ENCODE peak calls at places on chromosomes 13 and 19, in seven cellular contexts. One of them, this sample, is unnamed.

GRCh38 chr13:72205773-72206172 is 338.8 kb upstream of the DACH1 start:
- DNase-seq in NCI-H69: no peak
- DNase-seq in right cardiac atrium: no peak
- DNase-seq in activated naive CD4-positive, alpha-beta T cell treated with anti-CD3 and anti-CD28 coated beads, Interleukin-2, amount 10 ng/mL, durations not matched to agents 7 days and 5 days: no peak
- DNase-seq in stimulated activated CD4-positive, alpha-beta T cell treated with anti-CD3 and anti-CD28 coated beads, Interleukin-2, amount 100 ng/mL, for 4 hours: no peak
- DNase-seq in CD4-positive, alpha-beta T cell: no peak
- DNase-seq in NCI-H2029: no peak
- DNase-seq in this sample: peak

GRCh38 chr19:16889883-16890460 is 1.2 kb downstream of the F2RL3 start:
- DNase-seq in NCI-H69: peak
- DNase-seq in right cardiac atrium: peak
- DNase-seq in activated naive CD4-positive, alpha-beta T cell treated with anti-CD3 and anti-CD28 coated beads, Interleukin-2, amount 10 ng/mL, durations not matched to agents 7 days and 5 days: no peak
- DNase-seq in stimulated activated CD4-positive, alpha-beta T cell treated with anti-CD3 and anti-CD28 coated beads, Interleukin-2, amount 100 ng/mL, for 4 hours: no peak
- DNase-seq in CD4-positive, alpha-beta T cell: no peak
- DNase-seq in NCI-H2029: no peak
- DNase-seq in this sample: no peak

GRCh38 chr19:37931941-37932655 is 25.1 kb downstream of the SIPA1L3 start:
- DNase-seq in NCI-H69: peak
- DNase-seq in right cardiac atrium: peak
- DNase-seq in activated naive CD4-positive, alpha-beta T cell treated with anti-CD3 and anti-CD28 coated beads, Interleukin-2, amount 10 ng/mL, durations not matched to agents 7 days and 5 days: no peak
- DNase-seq in stimulated activated CD4-positive, alpha-beta T cell treated with anti-CD3 and anti-CD28 coated beads, Interleukin-2, amount 100 ng/mL, for 4 hours: no peak
- DNase-seq in CD4-positive, alpha-beta T cell: no peak
- DNase-seq in NCI-H2029: peak
- DNase-seq in this sample: peak

GRCh38 chr13:45370922-45371406 is 30.0 kb upstream of the TPT1 start:
- DNase-seq in NCI-H69: no peak
- DNase-seq in right cardiac atrium: peak
- DNase-seq in activated naive CD4-positive, alpha-beta T cell treated with anti-CD3 and anti-CD28 coated beads, Interleukin-2, amount 10 ng/mL, durations not matched to agents 7 days and 5 days: peak
- DNase-seq in stimulated activated CD4-positive, alpha-beta T cell treated with anti-CD3 and anti-CD28 coated beads, Interleukin-2, amount 100 ng/mL, for 4 hours: peak
- DNase-seq in CD4-positive, alpha-beta T cell: peak
- DNase-seq in NCI-H2029: no peak
- DNase-seq in this sample: peak

GRCh38 chr13:44221657-44222056 is 152.0 kb upstream of the SERP2 start:
- DNase-seq in NCI-H69: peak
- DNase-seq in right cardiac atrium: no peak
- DNase-seq in activated naive CD4-positive, alpha-beta T cell treated with anti-CD3 and anti-CD28 coated beads, Interleukin-2, amount 10 ng/mL, durations not matched to agents 7 days and 5 days: no peak
- DNase-seq in stimulated activated CD4-positive, alpha-beta T cell treated with anti-CD3 and anti-CD28 coated beads, Interleukin-2, amount 100 ng/mL, for 4 hours: no peak
- DNase-seq in CD4-positive, alpha-beta T cell: no peak
- DNase-seq in NCI-H2029: no peak
- DNase-seq in this sample: no peak

GRCh38 chr13:108663710-108664109 is 34.3 kb downstream of the MYO16 start:
- DNase-seq in NCI-H69: no peak
- DNase-seq in right cardiac atrium: no peak
- DNase-seq in activated naive CD4-positive, alpha-beta T cell treated with anti-CD3 and anti-CD28 coated beads, Interleukin-2, amount 10 ng/mL, durations not matched to agents 7 days and 5 days: no peak
- DNase-seq in stimulated activated CD4-positive, alpha-beta T cell treated with anti-CD3 and anti-CD28 coated beads, Interleukin-2, amount 100 ng/mL, for 4 hours: no peak
- DNase-seq in CD4-positive, alpha-beta T cell: no peak
- DNase-seq in NCI-H2029: no peak
- DNase-seq in this sample: no peak

GRCh38 chr13:20131057-20131832 is 29.6 kb downstream of the GJA3 start:
- DNase-seq in NCI-H69: no peak
- DNase-seq in right cardiac atrium: no peak
- DNase-seq in activated naive CD4-positive, alpha-beta T cell treated with anti-CD3 and anti-CD28 coated beads, Interleukin-2, amount 10 ng/mL, durations not matched to agents 7 days and 5 days: no peak
- DNase-seq in stimulated activated CD4-positive, alpha-beta T cell treated with anti-CD3 and anti-CD28 coated beads, Interleukin-2, amount 100 ng/mL, for 4 hours: no peak
- DNase-seq in CD4-positive, alpha-beta T cell: no peak
- DNase-seq in NCI-H2029: no peak
- DNase-seq in this sample: no peak

GRCh38 chr19:2327773-2328400 is 499 bp downstream of the LSM7 start:
- DNase-seq in NCI-H69: peak
- DNase-seq in right cardiac atrium: peak
- DNase-seq in activated naive CD4-positive, alpha-beta T cell treated with anti-CD3 and anti-CD28 coated beads, Interleukin-2, amount 10 ng/mL, durations not matched to agents 7 days and 5 days: peak
- DNase-seq in stimulated activated CD4-positive, alpha-beta T cell treated with anti-CD3 and anti-CD28 coated beads, Interleukin-2, amount 100 ng/mL, for 4 hours: peak
- DNase-seq in CD4-positive, alpha-beta T cell: peak
- DNase-seq in NCI-H2029: peak
- DNase-seq in this sample: peak

GRCh38 chr19:44753932-44754742 is 5.6 kb downstream of the BCL3 start:
- DNase-seq in NCI-H69: peak
- DNase-seq in right cardiac atrium: peak
- DNase-seq in activated naive CD4-positive, alpha-beta T cell treated with anti-CD3 and anti-CD28 coated beads, Interleukin-2, amount 10 ng/mL, durations not matched to agents 7 days and 5 days: peak
- DNase-seq in stimulated activated CD4-positive, alpha-beta T cell treated with anti-CD3 and anti-CD28 coated beads, Interleukin-2, amount 100 ng/mL, for 4 hours: peak
- DNase-seq in CD4-positive, alpha-beta T cell: peak
- DNase-seq in NCI-H2029: peak
- DNase-seq in this sample: peak

GRCh38 chr19:2302319-2303208 is 5.4 kb downstream of the LINGO3 start:
- DNase-seq in NCI-H69: peak
- DNase-seq in right cardiac atrium: peak
- DNase-seq in activated naive CD4-positive, alpha-beta T cell treated with anti-CD3 and anti-CD28 coated beads, Interleukin-2, amount 10 ng/mL, durations not matched to agents 7 days and 5 days: no peak
- DNase-seq in stimulated activated CD4-positive, alpha-beta T cell treated with anti-CD3 and anti-CD28 coated beads, Interleukin-2, amount 100 ng/mL, for 4 hours: no peak
- DNase-seq in CD4-positive, alpha-beta T cell: no peak
- DNase-seq in NCI-H2029: no peak
- DNase-seq in this sample: no peak

GRCh38 chr19:4970558-4971423 is 1.9 kb downstream of the KDM4B start:
- DNase-seq in NCI-H69: peak
- DNase-seq in right cardiac atrium: peak
- DNase-seq in activated naive CD4-positive, alpha-beta T cell treated with anti-CD3 and anti-CD28 coated beads, Interleukin-2, amount 10 ng/mL, durations not matched to agents 7 days and 5 days: peak
- DNase-seq in stimulated activated CD4-positive, alpha-beta T cell treated with anti-CD3 and anti-CD28 coated beads, Interleukin-2, amount 100 ng/mL, for 4 hours: no peak
- DNase-seq in CD4-positive, alpha-beta T cell: no peak
- DNase-seq in NCI-H2029: no peak
- DNase-seq in this sample: no peak

GRCh38 chr19:10036601-10037071 is 23.4 kb downstream of the RDH8 start:
- DNase-seq in NCI-H69: no peak
- DNase-seq in right cardiac atrium: no peak
- DNase-seq in activated naive CD4-positive, alpha-beta T cell treated with anti-CD3 and anti-CD28 coated beads, Interleukin-2, amount 10 ng/mL, durations not matched to agents 7 days and 5 days: no peak
- DNase-seq in stimulated activated CD4-positive, alpha-beta T cell treated with anti-CD3 and anti-CD28 coated beads, Interleukin-2, amount 100 ng/mL, for 4 hours: no peak
- DNase-seq in CD4-positive, alpha-beta T cell: no peak
- DNase-seq in NCI-H2029: no peak
- DNase-seq in this sample: peak